ENCODE peak calls at places on chromosomes 12 and 14, in five cellular contexts. Q is effector memory CD8-positive, alpha-beta T cell; M is D341Med; H is AG04450; L is occipital lobe. J is an unnamed sample.

GRCh38 chr12:21336656-21337055 is 1.9 kb upstream of the SLCO1A2 start:
- DNase-seq in Q (no peak), M (no peak), H (no peak), L (no peak), J (no peak)

GRCh38 chr14:99883866-99884650 is 90.8 kb downstream of the EML1 start:
- DNase-seq in Q (no peak), M (peak; percentile 44), H (no peak), L (no peak), J (no peak)

GRCh38 chr14:67172520-67172919 is 16.7 kb upstream of the GARIN2 start:
- DNase-seq in Q (no peak), M (no peak), H (no peak), L (no peak), J (no peak)

GRCh38 chr12:87270894-87271293 is 758.3 kb downstream of the C12orf50 start:
- DNase-seq in Q (no peak), M (no peak), H (no peak), L (no peak), J (no peak)

GRCh38 chr12:128771681-128772080 is 52.1 kb downstream of the SLC15A4 start:
- DNase-seq in Q (no peak), M (no peak), H (no peak), L (no peak), J (peak; percentile 47)

GRCh38 chr12:80056232-80056631 is 43.1 kb upstream of the OTOGL start:
- DNase-seq in Q (no peak), M (no peak), H (no peak), L (peak; percentile 50), J (no peak)

GRCh38 chr12:234891-235415 is 21.0 kb upstream of the SLC6A12 start:
- DNase-seq in Q (no peak), M (no peak), H (no peak), L (no peak), J (no peak)

GRCh38 chr14:102873546-102874061 is 48.9 kb upstream of the AMN start:
- DNase-seq in Q (no peak), M (no peak), H (no peak), L (no peak), J (no peak)

GRCh38 chr14:69519701-69520100 is 35.2 kb downstream of the PLEKHD1 start:
- DNase-seq in Q (no peak), M (no peak), H (no peak), L (no peak), J (no peak)

GRCh38 chr12:31872831-31873604 is 86.2 kb upstream of the RESF1 start:
- DNase-seq in Q (no peak), M (no peak), H (no peak), L (no peak), J (no peak)

GRCh38 chr12:103930787-103931536 is 752 bp downstream of the HSP90B1 start:
- DNase-seq in Q (peak; percentile 5), M (peak; percentile 51), H (no peak), L (peak; percentile 12), J (peak; percentile 73)

GRCh38 chr12:49987620-49988303 is 15.0 kb downstream of the AQP6 start:
- DNase-seq in Q (no peak), M (no peak), H (no peak), L (no peak), J (peak; percentile 83)

GRCh38 chr14:70189678-70190077 is 927 bp upstream of the SLC8A3 start:
- DNase-seq in Q (no peak), M (no peak), H (no peak), L (no peak), J (no peak)

GRCh38 chr12:107929436-107929835 is 154.9 kb downstream of the ASCL4 start:
- DNase-seq in Q (no peak), M (peak; percentile 67), H (no peak), L (no peak), J (no peak)

GRCh38 chr14:93700928-93701327 is 87.4 kb downstream of the PRIMA1 start:
- DNase-seq in Q (no peak), M (no peak), H (no peak), L (no peak), J (no peak)

GRCh38 chr12:31959701-31960391 is 631 bp downstream of the RESF1 start:
- DNase-seq in Q (peak; percentile 60), M (peak; percentile 83), H (peak; percentile 11), L (peak; percentile 73), J (peak; percentile 64)

J was measured in MV-4-11.